ENCODE peak calls at places on chromosomes 11 and 22, in ten cellular contexts. Z is lower lobe of right lung; O is stimulated activated CD8-positive, alpha-beta memory T cell treated with anti-CD3 and anti-CD28 coated beads, Interleukin-4, amount 100 ng/mL, for 4 hours; C is NCI-H446 treated with DMSO at 0.1 percent for 48 hours; S is WTC11; U is NCI-H510A treated with DMSO at 0.1 percent for 48 hours; M is HT1080; H is anterior cingulate cortex; I is substantia nigra; R is HL-60. G is an unnamed sample.

GRCh38 chr11:47714554-47715081 is 551 bp downstream of the AGBL2 start:
- DNase-seq in C (no peak), U (no peak), M (no peak), H (peak), R (peak), O (no peak), S (no peak), Z (no peak), I (no peak), G (peak)

GRCh38 chr11:26245046-26245445 is 86.9 kb upstream of the ANO3 start:
- DNase-seq in M (no peak), H (no peak), R (no peak), I (no peak), U (no peak), Z (no peak), C (no peak), S (no peak), O (no peak), G (no peak)

GRCh38 chr11:47510231-47510630 is 42.7 kb downstream of the CELF1 start:
- DNase-seq in O (no peak), M (peak), I (no peak), S (no peak), U (no peak), R (no peak), C (no peak), Z (no peak), H (no peak), G (no peak)

GRCh38 chr22:49789289-49790141 is 38.2 kb downstream of the BRD1 start:
- DNase-seq in O (no peak), I (no peak), Z (peak), R (peak), H (no peak), S (no peak), U (no peak), C (no peak), M (no peak), G (no peak)

GRCh38 chr22:28027453-28028448 is 108.7 kb upstream of the PITPNB start:
- DNase-seq in R (no peak), I (no peak), M (no peak), C (peak), U (no peak), H (no peak), S (no peak), O (no peak), Z (no peak), G (no peak)

GRCh38 chr22:49447837-49448236 is 379.8 kb downstream of the BRD1 start:
- DNase-seq in O (no peak), S (no peak), H (no peak), R (no peak), Z (no peak), C (no peak), M (no peak), U (no peak), I (no peak), G (no peak)

GRCh38 chr11:6203327-6203726 is 2.0 kb upstream of the C11orf42 start:
- DNase-seq in H (no peak), R (no peak), C (no peak), Z (no peak), M (no peak), I (no peak), S (no peak), O (no peak), U (no peak), G (no peak)

GRCh38 chr11:8328848-8329330 is 65.2 kb upstream of the LMO1 start:
- DNase-seq in R (peak), O (peak), M (peak), C (peak), U (peak), S (peak), I (no peak), H (peak), Z (peak), G (peak)

GRCh38 chr11:12160680-12161079 is 50.3 kb downstream of the MICAL2 start:
- DNase-seq in Z (peak), U (no peak), C (no peak), O (no peak), M (no peak), I (no peak), R (no peak), S (no peak), H (no peak), G (peak)

GRCh38 chr11:6719588-6719987 is 36.4 kb upstream of the MRPL17 start:
- DNase-seq in R (no peak), O (no peak), M (no peak), C (no peak), U (no peak), H (no peak), I (no peak), Z (no peak), S (no peak), G (no peak)

GRCh38 chr22:21779444-21779843 is 43.9 kb upstream of the YPEL1 start:
- DNase-seq in R (no peak), U (no peak), C (no peak), S (no peak), Z (no peak), H (no peak), O (no peak), I (no peak), M (no peak), G (no peak)

GRCh38 chr22:21933413-21933812 is 19.2 kb downstream of the PPM1F start:
- DNase-seq in M (no peak), O (no peak), S (no peak), I (no peak), R (no peak), H (no peak), U (no peak), C (no peak), Z (no peak), G (no peak)

GRCh38 chr11:63520606-63521170 is 14.8 kb downstream of the LGALS12 start:
- DNase-seq in U (no peak), Z (no peak), H (no peak), C (no peak), S (no peak), O (no peak), M (no peak), R (no peak), I (no peak), G (no peak)

GRCh38 chr11:83272627-83273026 is 13.5 kb downstream of the CCDC90B start:
- DNase-seq in I (no peak), O (no peak), M (peak), C (no peak), Z (no peak), R (no peak), H (no peak), U (no peak), S (no peak), G (peak)

GRCh38 chr11:12186683-12187082 is 76.3 kb downstream of the MICAL2 start:
- DNase-seq in H (no peak), O (no peak), R (no peak), Z (no peak), M (no peak), I (no peak), U (no peak), C (no peak), S (no peak), G (no peak)

GRCh38 chr22:47417699-47418098 is 655.2 kb downstream of the TBC1D22A start:
- DNase-seq in H (no peak), M (no peak), O (no peak), S (no peak), Z (no peak), R (no peak), C (no peak), I (no peak), U (no peak), G (no peak)

GRCh38 chr11:75499423-75500305 is 26.1 kb downstream of the GDPD5 start:
- DNase-seq in R (no peak), Z (no peak), M (peak), C (no peak), S (no peak), H (no peak), I (no peak), U (no peak), O (no peak), G (peak)

GRCh38 chr22:26708256-26709009 is 51.0 kb downstream of the MIAT start:
- DNase-seq in M (no peak), I (no peak), O (no peak), C (no peak), H (no peak), Z (no peak), S (no peak), U (no peak), R (no peak), G (no peak)

GRCh38 chr11:99461913-99462312 is 441.2 kb downstream of the CNTN5 start:
- DNase-seq in U (no peak), S (no peak), I (no peak), M (no peak), O (no peak), R (no peak), C (no peak), H (no peak), Z (no peak), G (no peak)

GRCh38 chr22:24416095-24416494 is 11.3 kb upstream of the ADORA2A start:
- DNase-seq in H (no peak), S (no peak), O (no peak), C (peak), Z (no peak), I (no peak), U (no peak), R (no peak), M (no peak), G (no peak)

GRCh38 chr22:45082795-45083194 is 73.0 kb upstream of the PHF21B start:
- DNase-seq in H (no peak), U (no peak), O (no peak), C (no peak), R (peak), S (peak), I (no peak), Z (no peak), M (peak), G (peak)

GRCh38 chr22:25419247-25420113 is 145.0 kb upstream of the GRK3 start:
- DNase-seq in U (no peak), O (no peak), I (no peak), H (no peak), S (no peak), Z (peak), R (peak), C (no peak), M (no peak), G (no peak)

GRCh38 chr22:43858156-43858895 is 4.0 kb downstream of the SULT4A1 start:
- DNase-seq in I (no peak), M (no peak), R (no peak), S (no peak), O (no peak), Z (no peak), H (no peak), U (no peak), C (no peak), G (no peak)

GRCh38 chr22:42906605-42907338 is 49.7 kb upstream of the ARFGAP3 start:
- DNase-seq in O (no peak), R (no peak), Z (no peak), I (no peak), M (no peak), S (no peak), U (no peak), H (no peak), C (peak), G (no peak)

GRCh38 chr22:17303840-17304779 is 65.2 kb upstream of the CECR2 start:
- DNase-seq in C (no peak), Z (no peak), M (peak), O (no peak), S (no peak), I (no peak), U (no peak), H (no peak), R (no peak), G (peak)

GRCh38 chr11:70225629-70226582 is 22.8 kb downstream of the FADD start:
- DNase-seq in C (peak), I (no peak), Z (peak), M (no peak), S (no peak), H (no peak), O (no peak), R (no peak), U (no peak), G (no peak)

GRCh38 chr11:23284626-23285025 is 424.4 kb upstream of the CCDC179 start:
- DNase-seq in I (no peak), M (no peak), O (no peak), C (no peak), U (no peak), H (no peak), S (no peak), R (no peak), Z (no peak), G (no peak)

GRCh38 chr11:60303661-60304060 is 23.2 kb downstream of the MS4A4A start:
- DNase-seq in U (no peak), S (no peak), Z (no peak), C (no peak), R (no peak), O (no peak), M (no peak), I (no peak), H (no peak), G (no peak)